ENCODE peak calls at places on chromosome 12, in five cellular contexts. U, K, I, R and W are unnamed samples.

GRCh38 chr12:171743-172705 is 41.9 kb downstream of the SLC6A12 start:
- DNase-seq in U (no peak), K (no peak), I (no peak), R (no peak), W (no peak)

GRCh38 chr12:6370994-6371754 is 4.2 kb downstream of the SCNN1A start:
- DNase-seq in U (no peak), K (no peak), I (no peak), R (no peak), W (peak; percentile 93)

GRCh38 chr12:118714051-118714460 is 267.3 kb upstream of the SRRM4 start:
- DNase-seq in U (no peak), K (peak; percentile 7), I (no peak), R (peak; percentile 49), W (peak; percentile 74)

GRCh38 chr12:8038659-8039114 is 6.2 kb downstream of the FOXJ2 start:
- DNase-seq in U (no peak), K (no peak), I (peak; percentile 62), R (peak; percentile 68), W (peak; percentile 75)

GRCh38 chr12:91565246-91565645 is 382.6 kb upstream of the DCN start:
- DNase-seq in U (no peak), K (no peak), I (no peak), R (peak; percentile 61), W (no peak)

GRCh38 chr12:107228076-107228475 is 134.7 kb upstream of the CRY1 start:
- DNase-seq in U (no peak), K (no peak), I (no peak), R (no peak), W (no peak)

GRCh38 chr12:24823808-24824515 is 124.9 kb downstream of the BCAT1 start:
- DNase-seq in U (no peak), K (no peak), I (no peak), R (no peak), W (no peak)

GRCh38 chr12:71092290-71092689 is 65.5 kb downstream of the TSPAN8 start:
- DNase-seq in U (no peak), K (no peak), I (no peak), R (peak; percentile 10), W (no peak)

GRCh38 chr12:56699020-56699661 is 11.1 kb upstream of the PTGES3 start:
- DNase-seq in U (no peak), K (no peak), I (no peak), R (no peak), W (no peak)

GRCh38 chr12:67431436-67432049 is 162.4 kb downstream of the CAND1 start:
- DNase-seq in U (no peak), K (no peak), I (no peak), R (no peak), W (no peak)

GRCh38 chr12:88615490-88615889 is 35.2 kb upstream of the KITLG start:
- DNase-seq in U (no peak), K (no peak), I (no peak), R (no peak), W (no peak)

GRCh38 chr12:119840617-119841016 is 36.5 kb downstream of the CIT start:
- DNase-seq in U (no peak), K (no peak), I (no peak), R (no peak), W (no peak)

GRCh38 chr12:110349521-110350151 is 53.9 kb downstream of the ANAPC7 start:
- DNase-seq in U (peak; percentile 18), K (peak; percentile 33), I (no peak), R (peak; percentile 89), W (no peak)

GRCh38 chr12:89663577-89664357 is 44.9 kb downstream of the ATP2B1 start:
- DNase-seq in U (no peak), K (no peak), I (no peak), R (peak; percentile 61), W (no peak)

GRCh38 chr12:32273712-32274111 is 125.6 kb upstream of the FGD4 start:
- DNase-seq in U (peak; percentile 41), K (peak; percentile 14), I (peak; percentile 16), R (peak; percentile 19), W (peak; percentile 51)

GRCh38 chr12:131121705-131122405 is 168.1 kb downstream of the ADGRD1 start:
- DNase-seq in U (no peak), K (no peak), I (no peak), R (no peak), W (no peak)

GRCh38 chr12:77256924-77257323 is 191.6 kb upstream of the E2F7 start:
- DNase-seq in U (no peak), K (no peak), I (no peak), R (no peak), W (no peak)

GRCh38 chr12:130161261-130162231 is 718 bp upstream of the FZD10 start:
- DNase-seq in U (no peak), K (no peak), I (peak; percentile 27), R (no peak), W (peak; percentile 81)

GRCh38 chr12:13163868-13164267 is 32.7 kb upstream of the EMP1 start:
- DNase-seq in U (no peak), K (no peak), I (no peak), R (no peak), W (no peak)

GRCh38 chr12:122790393-122791075 is 16.2 kb downstream of the CCDC62 start:
- DNase-seq in U (no peak), K (no peak), I (no peak), R (no peak), W (no peak)

GRCh38 chr12:106871477-106871876 is 84.2 kb upstream of the TMEM263 start:
- DNase-seq in U (no peak), K (no peak), I (no peak), R (no peak), W (no peak)

GRCh38 chr12:13603951-13604350 is 377.5 kb downstream of the GRIN2B start:
- DNase-seq in U (no peak), K (no peak), I (no peak), R (no peak), W (no peak)

GRCh38 chr12:14779834-14780233 is 23.4 kb downstream of the WBP11 start:
- DNase-seq in U (no peak), K (no peak), I (no peak), R (no peak), W (no peak)

GRCh38 chr12:123058980-123059379 is 78.5 kb downstream of the ARL6IP4 start:
- DNase-seq in U (no peak), K (no peak), I (no peak), R (no peak), W (no peak)

GRCh38 chr12:46832084-46832704 is 6.4 kb upstream of the SLC38A4 start:
- DNase-seq in U (no peak), K (no peak), I (no peak), R (no peak), W (no peak)

GRCh38 chr12:57882575-57882974 is 36.0 kb upstream of the CTDSP2 start:
- DNase-seq in U (no peak), K (no peak), I (no peak), R (no peak), W (no peak)